ENCODE peak calls at places on chromosome 13, in nine cellular contexts. One of them, this sample, is unnamed.

GRCh38 chr13:21014666-21015170 is 46.7 kb downstream of the LATS2 start:
- DNase-seq in cardiac fibroblast: peak
- DNase-seq in dorsolateral prefrontal cortex: no peak
- DNase-seq in stimulated activated CD8-positive, alpha-beta memory T cell treated with anti-CD3 and anti-CD28 coated beads, Interleukin-2, amount 100 ng/mL, for 1 hour: no peak
- DNase-seq in iPS-NIHi11: no peak
- DNase-seq in MCF 10A: peak
- DNase-seq in neural crest cell: no peak
- DNase-seq in breast epithelium: no peak
- DNase-seq in anterior cingulate cortex: no peak
- DNase-seq in this sample: no peak

GRCh38 chr13:89066868-89067466 is 1395.8 kb downstream of the SLITRK5 start:
- DNase-seq in dorsolateral prefrontal cortex: no peak
- DNase-seq in MCF 10A: peak
- DNase-seq in stimulated activated CD8-positive, alpha-beta memory T cell treated with anti-CD3 and anti-CD28 coated beads, Interleukin-2, amount 100 ng/mL, for 1 hour: no peak
- DNase-seq in iPS-NIHi11: peak
- DNase-seq in cardiac fibroblast: peak
- DNase-seq in breast epithelium: no peak
- DNase-seq in neural crest cell: peak
- DNase-seq in anterior cingulate cortex: no peak
- DNase-seq in this sample: peak

GRCh38 chr13:40102854-40103253 is 447.4 kb downstream of the COG6 start:
- DNase-seq in cardiac fibroblast: peak
- DNase-seq in neural crest cell: no peak
- DNase-seq in breast epithelium: no peak
- DNase-seq in stimulated activated CD8-positive, alpha-beta memory T cell treated with anti-CD3 and anti-CD28 coated beads, Interleukin-2, amount 100 ng/mL, for 1 hour: peak
- DNase-seq in dorsolateral prefrontal cortex: peak
- DNase-seq in iPS-NIHi11: no peak
- DNase-seq in anterior cingulate cortex: no peak
- DNase-seq in MCF 10A: peak
- DNase-seq in this sample: no peak

GRCh38 chr13:46392967-46393366 is 5.9 kb upstream of the RUBCNL start:
- DNase-seq in anterior cingulate cortex: no peak
- DNase-seq in dorsolateral prefrontal cortex: no peak
- DNase-seq in breast epithelium: no peak
- DNase-seq in iPS-NIHi11: no peak
- DNase-seq in MCF 10A: no peak
- DNase-seq in cardiac fibroblast: no peak
- DNase-seq in stimulated activated CD8-positive, alpha-beta memory T cell treated with anti-CD3 and anti-CD28 coated beads, Interleukin-2, amount 100 ng/mL, for 1 hour: no peak
- DNase-seq in neural crest cell: no peak
- DNase-seq in this sample: no peak

GRCh38 chr13:58619396-58620113 is 988.0 kb downstream of the PCDH17 start:
- DNase-seq in anterior cingulate cortex: no peak
- DNase-seq in neural crest cell: no peak
- DNase-seq in stimulated activated CD8-positive, alpha-beta memory T cell treated with anti-CD3 and anti-CD28 coated beads, Interleukin-2, amount 100 ng/mL, for 1 hour: no peak
- DNase-seq in iPS-NIHi11: no peak
- DNase-seq in breast epithelium: no peak
- DNase-seq in cardiac fibroblast: no peak
- DNase-seq in dorsolateral prefrontal cortex: no peak
- DNase-seq in MCF 10A: no peak
- DNase-seq in this sample: peak

GRCh38 chr13:39952244-39953233 is 297.1 kb downstream of the COG6 start:
- DNase-seq in anterior cingulate cortex: no peak
- DNase-seq in stimulated activated CD8-positive, alpha-beta memory T cell treated with anti-CD3 and anti-CD28 coated beads, Interleukin-2, amount 100 ng/mL, for 1 hour: no peak
- DNase-seq in breast epithelium: no peak
- DNase-seq in dorsolateral prefrontal cortex: no peak
- DNase-seq in neural crest cell: no peak
- DNase-seq in iPS-NIHi11: peak
- DNase-seq in MCF 10A: no peak
- DNase-seq in cardiac fibroblast: peak
- DNase-seq in this sample: no peak

GRCh38 chr13:109707044-109707794 is 79.2 kb downstream of the IRS2 start:
- DNase-seq in breast epithelium: no peak
- DNase-seq in iPS-NIHi11: no peak
- DNase-seq in dorsolateral prefrontal cortex: no peak
- DNase-seq in anterior cingulate cortex: no peak
- DNase-seq in MCF 10A: no peak
- DNase-seq in neural crest cell: no peak
- DNase-seq in stimulated activated CD8-positive, alpha-beta memory T cell treated with anti-CD3 and anti-CD28 coated beads, Interleukin-2, amount 100 ng/mL, for 1 hour: no peak
- DNase-seq in cardiac fibroblast: no peak
- DNase-seq in this sample: no peak

GRCh38 chr13:38849316-38849715 is 141.3 kb downstream of the STOML3 start:
- DNase-seq in MCF 10A: peak
- DNase-seq in breast epithelium: no peak
- DNase-seq in iPS-NIHi11: no peak
- DNase-seq in cardiac fibroblast: peak
- DNase-seq in dorsolateral prefrontal cortex: no peak
- DNase-seq in stimulated activated CD8-positive, alpha-beta memory T cell treated with anti-CD3 and anti-CD28 coated beads, Interleukin-2, amount 100 ng/mL, for 1 hour: no peak
- DNase-seq in anterior cingulate cortex: no peak
- DNase-seq in neural crest cell: no peak
- DNase-seq in this sample: no peak

GRCh38 chr13:51957377-51958216 is 53.7 kb downstream of the ATP7B start:
- DNase-seq in dorsolateral prefrontal cortex: peak
- DNase-seq in neural crest cell: no peak
- DNase-seq in cardiac fibroblast: no peak
- DNase-seq in anterior cingulate cortex: peak
- DNase-seq in iPS-NIHi11: no peak
- DNase-seq in MCF 10A: no peak
- DNase-seq in breast epithelium: no peak
- DNase-seq in stimulated activated CD8-positive, alpha-beta memory T cell treated with anti-CD3 and anti-CD28 coated beads, Interleukin-2, amount 100 ng/mL, for 1 hour: no peak
- DNase-seq in this sample: no peak

GRCh38 chr13:27027086-27027667 is 144.4 kb downstream of the USP12 start:
- DNase-seq in stimulated activated CD8-positive, alpha-beta memory T cell treated with anti-CD3 and anti-CD28 coated beads, Interleukin-2, amount 100 ng/mL, for 1 hour: no peak
- DNase-seq in iPS-NIHi11: no peak
- DNase-seq in MCF 10A: no peak
- DNase-seq in cardiac fibroblast: no peak
- DNase-seq in neural crest cell: no peak
- DNase-seq in anterior cingulate cortex: no peak
- DNase-seq in dorsolateral prefrontal cortex: no peak
- DNase-seq in breast epithelium: no peak
- DNase-seq in this sample: no peak

GRCh38 chr13:91196958-91197357 is 150.5 kb upstream of the MIR17HG start:
- DNase-seq in dorsolateral prefrontal cortex: no peak
- DNase-seq in MCF 10A: no peak
- DNase-seq in anterior cingulate cortex: no peak
- DNase-seq in stimulated activated CD8-positive, alpha-beta memory T cell treated with anti-CD3 and anti-CD28 coated beads, Interleukin-2, amount 100 ng/mL, for 1 hour: no peak
- DNase-seq in breast epithelium: no peak
- DNase-seq in cardiac fibroblast: no peak
- DNase-seq in neural crest cell: no peak
- DNase-seq in iPS-NIHi11: no peak
- DNase-seq in this sample: no peak

GRCh38 chr13:38141792-38142191 is 207.9 kb upstream of the UFM1 start:
- DNase-seq in dorsolateral prefrontal cortex: no peak
- DNase-seq in anterior cingulate cortex: no peak
- DNase-seq in neural crest cell: no peak
- DNase-seq in iPS-NIHi11: no peak
- DNase-seq in MCF 10A: peak
- DNase-seq in breast epithelium: no peak
- DNase-seq in stimulated activated CD8-positive, alpha-beta memory T cell treated with anti-CD3 and anti-CD28 coated beads, Interleukin-2, amount 100 ng/mL, for 1 hour: no peak
- DNase-seq in cardiac fibroblast: peak
- DNase-seq in this sample: no peak

GRCh38 chr13:73335226-73335625 is 276.4 kb downstream of the KLF5 start:
- DNase-seq in dorsolateral prefrontal cortex: no peak
- DNase-seq in breast epithelium: no peak
- DNase-seq in stimulated activated CD8-positive, alpha-beta memory T cell treated with anti-CD3 and anti-CD28 coated beads, Interleukin-2, amount 100 ng/mL, for 1 hour: no peak
- DNase-seq in iPS-NIHi11: no peak
- DNase-seq in anterior cingulate cortex: no peak
- DNase-seq in cardiac fibroblast: peak
- DNase-seq in MCF 10A: peak
- DNase-seq in neural crest cell: no peak
- DNase-seq in this sample: peak

GRCh38 chr13:65112123-65113075 is 2117.7 kb downstream of the PCDH9 start:
- DNase-seq in breast epithelium: no peak
- DNase-seq in MCF 10A: no peak
- DNase-seq in anterior cingulate cortex: no peak
- DNase-seq in iPS-NIHi11: no peak
- DNase-seq in cardiac fibroblast: peak
- DNase-seq in neural crest cell: no peak
- DNase-seq in stimulated activated CD8-positive, alpha-beta memory T cell treated with anti-CD3 and anti-CD28 coated beads, Interleukin-2, amount 100 ng/mL, for 1 hour: no peak
- DNase-seq in dorsolateral prefrontal cortex: no peak
- DNase-seq in this sample: no peak

GRCh38 chr13:113084943-113085540 is 20.5 kb upstream of the F7 start:
- DNase-seq in anterior cingulate cortex: no peak
- DNase-seq in neural crest cell: no peak
- DNase-seq in stimulated activated CD8-positive, alpha-beta memory T cell treated with anti-CD3 and anti-CD28 coated beads, Interleukin-2, amount 100 ng/mL, for 1 hour: no peak
- DNase-seq in iPS-NIHi11: no peak
- DNase-seq in dorsolateral prefrontal cortex: peak
- DNase-seq in breast epithelium: no peak
- DNase-seq in MCF 10A: no peak
- DNase-seq in cardiac fibroblast: no peak
- DNase-seq in this sample: no peak

GRCh38 chr13:111317042-111317550 is 3.3 kb upstream of the TEX29 start:
- DNase-seq in dorsolateral prefrontal cortex: no peak
- DNase-seq in MCF 10A: no peak
- DNase-seq in cardiac fibroblast: no peak
- DNase-seq in breast epithelium: no peak
- DNase-seq in iPS-NIHi11: no peak
- DNase-seq in neural crest cell: no peak
- DNase-seq in stimulated activated CD8-positive, alpha-beta memory T cell treated with anti-CD3 and anti-CD28 coated beads, Interleukin-2, amount 100 ng/mL, for 1 hour: no peak
- DNase-seq in anterior cingulate cortex: no peak
- DNase-seq in this sample: no peak

GRCh38 chr13:71661921-71662320 is 205.1 kb downstream of the DACH1 start:
- DNase-seq in breast epithelium: no peak
- DNase-seq in iPS-NIHi11: no peak
- DNase-seq in MCF 10A: peak
- DNase-seq in anterior cingulate cortex: no peak
- DNase-seq in neural crest cell: no peak
- DNase-seq in cardiac fibroblast: peak
- DNase-seq in stimulated activated CD8-positive, alpha-beta memory T cell treated with anti-CD3 and anti-CD28 coated beads, Interleukin-2, amount 100 ng/mL, for 1 hour: no peak
- DNase-seq in dorsolateral prefrontal cortex: no peak
- DNase-seq in this sample: no peak

GRCh38 chr13:113837554-113838355 is 26.1 kb downstream of the GAS6 start:
- DNase-seq in MCF 10A: peak
- DNase-seq in cardiac fibroblast: peak
- DNase-seq in stimulated activated CD8-positive, alpha-beta memory T cell treated with anti-CD3 and anti-CD28 coated beads, Interleukin-2, amount 100 ng/mL, for 1 hour: no peak
- DNase-seq in iPS-NIHi11: peak
- DNase-seq in neural crest cell: no peak
- DNase-seq in breast epithelium: peak
- DNase-seq in anterior cingulate cortex: peak
- DNase-seq in dorsolateral prefrontal cortex: peak
- DNase-seq in this sample: no peak

GRCh38 chr13:102948006-102948405 is 102.2 kb downstream of the ERCC5 start:
- DNase-seq in cardiac fibroblast: peak
- DNase-seq in MCF 10A: no peak
- DNase-seq in anterior cingulate cortex: peak
- DNase-seq in stimulated activated CD8-positive, alpha-beta memory T cell treated with anti-CD3 and anti-CD28 coated beads, Interleukin-2, amount 100 ng/mL, for 1 hour: no peak
- DNase-seq in iPS-NIHi11: no peak
- DNase-seq in breast epithelium: no peak
- DNase-seq in neural crest cell: no peak
- DNase-seq in dorsolateral prefrontal cortex: peak
- DNase-seq in this sample: peak

GRCh38 chr13:33678906-33679657 is 138.9 kb upstream of the RFC3 start:
- DNase-seq in MCF 10A: peak
- DNase-seq in iPS-NIHi11: peak
- DNase-seq in dorsolateral prefrontal cortex: peak
- DNase-seq in breast epithelium: peak
- DNase-seq in neural crest cell: peak
- DNase-seq in stimulated activated CD8-positive, alpha-beta memory T cell treated with anti-CD3 and anti-CD28 coated beads, Interleukin-2, amount 100 ng/mL, for 1 hour: peak
- DNase-seq in cardiac fibroblast: peak
- DNase-seq in anterior cingulate cortex: peak
- DNase-seq in this sample: no peak

GRCh38 chr13:39040206-39040605 is 1.9 kb downstream of the NHLRC3 start:
- DNase-seq in neural crest cell: no peak
- DNase-seq in breast epithelium: no peak
- DNase-seq in MCF 10A: peak
- DNase-seq in iPS-NIHi11: no peak
- DNase-seq in dorsolateral prefrontal cortex: no peak
- DNase-seq in cardiac fibroblast: no peak
- DNase-seq in anterior cingulate cortex: no peak
- DNase-seq in stimulated activated CD8-positive, alpha-beta memory T cell treated with anti-CD3 and anti-CD28 coated beads, Interleukin-2, amount 100 ng/mL, for 1 hour: no peak
- DNase-seq in this sample: no peak

GRCh38 chr13:23289917-23290357 is 109.2 kb downstream of the SGCG start:
- DNase-seq in stimulated activated CD8-positive, alpha-beta memory T cell treated with anti-CD3 and anti-CD28 coated beads, Interleukin-2, amount 100 ng/mL, for 1 hour: no peak
- DNase-seq in breast epithelium: no peak
- DNase-seq in cardiac fibroblast: peak
- DNase-seq in neural crest cell: no peak
- DNase-seq in anterior cingulate cortex: no peak
- DNase-seq in dorsolateral prefrontal cortex: no peak
- DNase-seq in iPS-NIHi11: no peak
- DNase-seq in MCF 10A: peak
- DNase-seq in this sample: no peak

GRCh38 chr13:78401833-78402232 is 201.5 kb downstream of the POU4F1 start:
- DNase-seq in neural crest cell: no peak
- DNase-seq in anterior cingulate cortex: no peak
- DNase-seq in stimulated activated CD8-positive, alpha-beta memory T cell treated with anti-CD3 and anti-CD28 coated beads, Interleukin-2, amount 100 ng/mL, for 1 hour: no peak
- DNase-seq in dorsolateral prefrontal cortex: no peak
- DNase-seq in cardiac fibroblast: no peak
- DNase-seq in breast epithelium: no peak
- DNase-seq in iPS-NIHi11: no peak
- DNase-seq in MCF 10A: no peak
- DNase-seq in this sample: no peak

GRCh38 chr13:82330499-82330898 is 1551.8 kb downstream of the SLITRK1 start:
- DNase-seq in stimulated activated CD8-positive, alpha-beta memory T cell treated with anti-CD3 and anti-CD28 coated beads, Interleukin-2, amount 100 ng/mL, for 1 hour: no peak
- DNase-seq in anterior cingulate cortex: no peak
- DNase-seq in dorsolateral prefrontal cortex: no peak
- DNase-seq in cardiac fibroblast: peak
- DNase-seq in MCF 10A: peak
- DNase-seq in breast epithelium: no peak
- DNase-seq in iPS-NIHi11: peak
- DNase-seq in neural crest cell: no peak
- DNase-seq in this sample: no peak

GRCh38 chr13:109884462-109884861 is 98.1 kb upstream of the IRS2 start:
- DNase-seq in dorsolateral prefrontal cortex: no peak
- DNase-seq in neural crest cell: no peak
- DNase-seq in breast epithelium: no peak
- DNase-seq in cardiac fibroblast: no peak
- DNase-seq in stimulated activated CD8-positive, alpha-beta memory T cell treated with anti-CD3 and anti-CD28 coated beads, Interleukin-2, amount 100 ng/mL, for 1 hour: no peak
- DNase-seq in iPS-NIHi11: no peak
- DNase-seq in anterior cingulate cortex: no peak
- DNase-seq in MCF 10A: no peak
- DNase-seq in this sample: no peak

GRCh38 chr13:32016631-32017030 is 14.9 kb upstream of the FRY start:
- DNase-seq in MCF 10A: no peak
- DNase-seq in neural crest cell: no peak
- DNase-seq in anterior cingulate cortex: no peak
- DNase-seq in stimulated activated CD8-positive, alpha-beta memory T cell treated with anti-CD3 and anti-CD28 coated beads, Interleukin-2, amount 100 ng/mL, for 1 hour: no peak
- DNase-seq in breast epithelium: no peak
- DNase-seq in dorsolateral prefrontal cortex: no peak
- DNase-seq in iPS-NIHi11: no peak
- DNase-seq in cardiac fibroblast: no peak
- DNase-seq in this sample: no peak

GRCh38 chr13:74372511-74372910 is 238.3 kb upstream of the KLF12 start:
- DNase-seq in dorsolateral prefrontal cortex: no peak
- DNase-seq in neural crest cell: no peak
- DNase-seq in stimulated activated CD8-positive, alpha-beta memory T cell treated with anti-CD3 and anti-CD28 coated beads, Interleukin-2, amount 100 ng/mL, for 1 hour: no peak
- DNase-seq in iPS-NIHi11: no peak
- DNase-seq in MCF 10A: peak
- DNase-seq in anterior cingulate cortex: no peak
- DNase-seq in cardiac fibroblast: peak
- DNase-seq in breast epithelium: no peak
- DNase-seq in this sample: no peak

GRCh38 chr13:100131863-100132574 is 43.1 kb downstream of the PCCA start:
- DNase-seq in neural crest cell: no peak
- DNase-seq in MCF 10A: peak
- DNase-seq in dorsolateral prefrontal cortex: no peak
- DNase-seq in breast epithelium: no peak
- DNase-seq in iPS-NIHi11: peak
- DNase-seq in anterior cingulate cortex: no peak
- DNase-seq in stimulated activated CD8-positive, alpha-beta memory T cell treated with anti-CD3 and anti-CD28 coated beads, Interleukin-2, amount 100 ng/mL, for 1 hour: no peak
- DNase-seq in cardiac fibroblast: peak
- DNase-seq in this sample: no peak

GRCh38 chr13:34294483-34295129 is 476.7 kb downstream of the RFC3 start:
- DNase-seq in iPS-NIHi11: no peak
- DNase-seq in dorsolateral prefrontal cortex: no peak
- DNase-seq in cardiac fibroblast: no peak
- DNase-seq in anterior cingulate cortex: no peak
- DNase-seq in breast epithelium: no peak
- DNase-seq in stimulated activated CD8-positive, alpha-beta memory T cell treated with anti-CD3 and anti-CD28 coated beads, Interleukin-2, amount 100 ng/mL, for 1 hour: no peak
- DNase-seq in neural crest cell: no peak
- DNase-seq in MCF 10A: no peak
- DNase-seq in this sample: no peak

GRCh38 chr13:27334774-27335490 is 64.3 kb downstream of the RASL11A start:
- DNase-seq in breast epithelium: no peak
- DNase-seq in neural crest cell: no peak
- DNase-seq in cardiac fibroblast: peak
- DNase-seq in dorsolateral prefrontal cortex: no peak
- DNase-seq in stimulated activated CD8-positive, alpha-beta memory T cell treated with anti-CD3 and anti-CD28 coated beads, Interleukin-2, amount 100 ng/mL, for 1 hour: no peak
- DNase-seq in anterior cingulate cortex: no peak
- DNase-seq in MCF 10A: no peak
- DNase-seq in iPS-NIHi11: no peak
- DNase-seq in this sample: no peak

GRCh38 chr13:26406791-26407190 is 150.7 kb upstream of the WASF3 start:
- DNase-seq in neural crest cell: no peak
- DNase-seq in iPS-NIHi11: no peak
- DNase-seq in MCF 10A: no peak
- DNase-seq in breast epithelium: no peak
- DNase-seq in cardiac fibroblast: no peak
- DNase-seq in anterior cingulate cortex: no peak
- DNase-seq in stimulated activated CD8-positive, alpha-beta memory T cell treated with anti-CD3 and anti-CD28 coated beads, Interleukin-2, amount 100 ng/mL, for 1 hour: no peak
- DNase-seq in dorsolateral prefrontal cortex: no peak
- DNase-seq in this sample: no peak

This sample was measured in D341Med.